ENCODE peak calls at places on chromosomes 1 and 21, in five cellular contexts. One of them, this sample, is unnamed. For H3K4me1 and H3K36me3, the result is how much of the 10 kb centered on the place peaks cover.

GRCh38 chr1:156493154-156493631 is 7.4 kb downstream of the MEF2D start:
- DNase-seq in breast epithelium: no peak
- DNase-seq in GM12878: no peak
- DNase-seq in upper lobe of left lung: no peak
- DNase-seq in SK-N-SH: no peak
- DNase-seq in this sample: no peak

GRCh38 chr1:70043806-70044205 is 161.6 kb downstream of the LRRC40 start:
- DNase-seq in breast epithelium: no peak
- DNase-seq in GM12878: no peak
- DNase-seq in upper lobe of left lung: no peak
- DNase-seq in SK-N-SH: no peak
- DNase-seq in this sample: no peak

GRCh38 chr1:214518387-214518786 is 33.0 kb downstream of the PTPN14 start:
- DNase-seq in breast epithelium: no peak
- DNase-seq in GM12878: no peak
- DNase-seq in upper lobe of left lung: no peak
- DNase-seq in SK-N-SH: no peak
- DNase-seq in this sample: no peak

GRCh38 chr21:42234026-42234425 is 15.1 kb downstream of the ABCG1 start:
- DNase-seq in breast epithelium: no peak
- DNase-seq in GM12878: no peak
- DNase-seq in upper lobe of left lung: no peak
- DNase-seq in SK-N-SH: peak
- DNase-seq in this sample: no peak

GRCh38 chr1:9600861-9601834 is 12.4 kb downstream of the TMEM201 start:
- DNase-seq in breast epithelium: no peak
- DNase-seq in GM12878: no peak
- DNase-seq in upper lobe of left lung: peak
- DNase-seq in SK-N-SH: no peak
- DNase-seq in this sample: no peak

GRCh38 chr1:198116469-198116868 is 40.3 kb upstream of the NEK7 start:
- DNase-seq in breast epithelium: no peak
- DNase-seq in GM12878: no peak
- DNase-seq in upper lobe of left lung: no peak
- DNase-seq in SK-N-SH: no peak
- DNase-seq in this sample: no peak

GRCh38 chr1:53627031-53627430 is 111.9 kb downstream of the GLIS1 start:
- DNase-seq in breast epithelium: peak
- DNase-seq in GM12878: no peak
- DNase-seq in upper lobe of left lung: no peak
- DNase-seq in SK-N-SH: peak
- DNase-seq in this sample: no peak

GRCh38 chr1:179031855-179032513 is 6.3 kb downstream of the FAM20B start:
- DNase-seq in breast epithelium: no peak
- DNase-seq in GM12878: no peak
- DNase-seq in upper lobe of left lung: no peak
- DNase-seq in SK-N-SH: no peak
- DNase-seq in this sample: no peak

GRCh38 chr1:35567947-35568558 is 5.1 kb upstream of the TFAP2E start:
- DNase-seq in breast epithelium: no peak
- DNase-seq in GM12878: no peak
- DNase-seq in upper lobe of left lung: no peak
- DNase-seq in SK-N-SH: peak
- DNase-seq in this sample: no peak

GRCh38 chr1:62466982-62467532 is 30.2 kb downstream of the USP1 start:
- DNase-seq in breast epithelium: no peak
- DNase-seq in GM12878: no peak
- DNase-seq in upper lobe of left lung: no peak
- DNase-seq in SK-N-SH: no peak
- DNase-seq in this sample: no peak

GRCh38 chr1:84344286-84344685 is 42.8 kb downstream of the SAMD13 start:
- DNase-seq in breast epithelium: no peak
- DNase-seq in GM12878: no peak
- DNase-seq in upper lobe of left lung: no peak
- DNase-seq in SK-N-SH: no peak
- DNase-seq in this sample: no peak

GRCh38 chr1:1929639-1930545 is 10.8 kb upstream of the TMEM52 start:
- DNase-seq in breast epithelium: no peak
- DNase-seq in GM12878: no peak
- DNase-seq in upper lobe of left lung: peak
- DNase-seq in SK-N-SH: no peak
- DNase-seq in this sample: no peak

GRCh38 chr1:65292861-65293593 is 16.3 kb upstream of the DNAJC6 start:
- DNase-seq in breast epithelium: no peak
- DNase-seq in GM12878: no peak
- DNase-seq in upper lobe of left lung: no peak
- DNase-seq in SK-N-SH: no peak
- DNase-seq in this sample: no peak

GRCh38 chr21:28283652-28284490 is 708.8 kb downstream of the LTN1 start:
- DNase-seq in breast epithelium: no peak
- DNase-seq in GM12878: no peak
- DNase-seq in upper lobe of left lung: no peak
- DNase-seq in SK-N-SH: peak
- DNase-seq in this sample: no peak

GRCh38 chr1:153397924-153398651 is 7.2 kb upstream of the S100A8 start:
- DNase-seq in breast epithelium: no peak
- DNase-seq in GM12878: no peak
- DNase-seq in upper lobe of left lung: no peak
- DNase-seq in SK-N-SH: no peak
- DNase-seq in this sample: no peak

GRCh38 chr1:94000531-94001282 is 91.5 kb upstream of the GCLM start:
- DNase-seq in breast epithelium: no peak
- DNase-seq in GM12878: no peak
- DNase-seq in upper lobe of left lung: no peak
- DNase-seq in SK-N-SH: no peak
- DNase-seq in this sample: no peak

GRCh38 chr1:83508485-83509151 is 490.3 kb downstream of the TTLL7 start:
- DNase-seq in breast epithelium: no peak
- DNase-seq in GM12878: peak
- DNase-seq in upper lobe of left lung: no peak
- DNase-seq in SK-N-SH: no peak
- DNase-seq in this sample: no peak

GRCh38 chr1:230066466-230067404 is at the start of gene GALNT2:
- DNase-seq in breast epithelium: peak
- DNase-seq in GM12878: peak
- DNase-seq in upper lobe of left lung: peak
- DNase-seq in SK-N-SH: peak
- DNase-seq in this sample: peak

GRCh38 chr1:162696286-162696862 is 64.1 kb downstream of the DDR2 start:
- DNase-seq in breast epithelium: peak
- DNase-seq in GM12878: no peak
- DNase-seq in upper lobe of left lung: peak
- DNase-seq in SK-N-SH: peak
- DNase-seq in this sample: peak

GRCh38 chr1:55698136-55698535 is 483.0 kb upstream of the USP24 start:
- DNase-seq in breast epithelium: no peak
- DNase-seq in GM12878: no peak
- DNase-seq in upper lobe of left lung: no peak
- DNase-seq in SK-N-SH: no peak
- DNase-seq in this sample: no peak

GRCh38 chr1:174874337-174875053 is 125.3 kb upstream of the CACYBP start:
- DNase-seq in breast epithelium: no peak
- DNase-seq in GM12878: peak
- DNase-seq in upper lobe of left lung: no peak
- DNase-seq in SK-N-SH: no peak
- DNase-seq in this sample: no peak

GRCh38 chr1:157226739-157227138 is 88.5 kb upstream of the ETV3 start:
- DNase-seq in breast epithelium: no peak
- DNase-seq in GM12878: no peak
- DNase-seq in upper lobe of left lung: no peak
- DNase-seq in SK-N-SH: no peak
- DNase-seq in this sample: no peak

GRCh38 chr1:212595229-212595628 is 13.3 kb upstream of the ATF3 start:
- DNase-seq in breast epithelium: no peak
- DNase-seq in GM12878: no peak
- DNase-seq in upper lobe of left lung: peak
- DNase-seq in SK-N-SH: no peak
- DNase-seq in this sample: no peak

GRCh38 chr1:46175243-46175642 is 356 bp downstream of the TSPAN1 start:
- DNase-seq in breast epithelium: no peak
- DNase-seq in GM12878: no peak
- DNase-seq in upper lobe of left lung: no peak
- DNase-seq in SK-N-SH: no peak
- DNase-seq in this sample: no peak

GRCh38 chr1:65021792-65022191 is 55.4 kb upstream of the JAK1 start:
- DNase-seq in breast epithelium: no peak
- DNase-seq in GM12878: no peak
- DNase-seq in upper lobe of left lung: no peak
- DNase-seq in SK-N-SH: no peak
- DNase-seq in this sample: no peak

GRCh38 chr21:45580181-45580575 is 37.9 kb upstream of the SLC19A1 start:
- DNase-seq in breast epithelium: peak
- DNase-seq in GM12878: no peak
- DNase-seq in upper lobe of left lung: no peak
- DNase-seq in SK-N-SH: no peak
- DNase-seq in this sample: no peak

GRCh38 chr1:113551728-113552127 is 161.4 kb downstream of the MAGI3 start:
- DNase-seq in breast epithelium: no peak
- DNase-seq in GM12878: no peak
- DNase-seq in upper lobe of left lung: no peak
- DNase-seq in SK-N-SH: no peak
- DNase-seq in this sample: no peak

GRCh38 chr1:231497629-231498152 is 30.8 kb upstream of the TSNAX start:
- DNase-seq in breast epithelium: no peak
- DNase-seq in GM12878: no peak
- DNase-seq in upper lobe of left lung: no peak
- DNase-seq in SK-N-SH: no peak
- DNase-seq in this sample: no peak
- TF ChIP-seq POLR2AphosphoS5 in breast epithelium: no peak
- TF ChIP-seq POLR2AphosphoS5 in GM12878: no peak
- TF ChIP-seq POLR2AphosphoS5 in upper lobe of left lung: no peak
- TF ChIP-seq POLR2AphosphoS5 in SK-N-SH: no peak
- TF ChIP-seq POLR2AphosphoS5 in this sample: no peak

GRCh38 chr1:16900771-16901170 is 5.0 kb downstream of the RNU1-2 start:
- DNase-seq in breast epithelium: no peak
- DNase-seq in GM12878: no peak
- DNase-seq in upper lobe of left lung: no peak
- DNase-seq in SK-N-SH: no peak
- DNase-seq in this sample: no peak
- H3K4me1 ChIP-seq in breast epithelium: under half
- H3K4me1 ChIP-seq in GM12878: under half
- H3K4me1 ChIP-seq in upper lobe of left lung: under half
- H3K4me1 ChIP-seq in SK-N-SH: under half
- H3K4me1 ChIP-seq in this sample: under half

DNA sequence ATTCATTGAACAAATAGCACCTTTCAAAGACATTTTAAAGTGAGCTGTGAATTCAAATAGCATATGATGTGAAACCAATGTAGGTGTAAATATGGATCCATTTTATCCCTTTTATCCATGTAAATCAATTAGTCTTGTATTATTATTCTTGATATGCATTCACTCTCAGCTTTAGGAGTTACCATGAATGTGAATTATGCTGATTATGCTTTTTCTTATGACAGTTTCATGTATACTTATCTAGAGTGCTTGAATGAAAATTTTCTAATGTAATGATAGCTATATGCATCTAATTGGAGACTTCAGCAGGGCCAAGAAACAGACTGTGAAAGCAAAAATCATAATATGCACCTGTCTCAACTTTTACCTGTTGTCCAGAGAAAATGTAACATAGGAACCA is 226.6 kb upstream of the ST6GALNAC5 start:
- DNase-seq in breast epithelium: no peak
- DNase-seq in GM12878: no peak
- DNase-seq in upper lobe of left lung: no peak
- DNase-seq in SK-N-SH: no peak
- DNase-seq in this sample: no peak
- H3K36me3 ChIP-seq in breast epithelium: under half
- H3K36me3 ChIP-seq in GM12878: under half
- H3K36me3 ChIP-seq in upper lobe of left lung: under half
- H3K36me3 ChIP-seq in SK-N-SH: under half
- H3K36me3 ChIP-seq in this sample: under half

GRCh38 chr1:184272178-184272866 is 114.5 kb upstream of the C1orf21 start:
- DNase-seq in breast epithelium: no peak
- DNase-seq in GM12878: no peak
- DNase-seq in upper lobe of left lung: no peak
- DNase-seq in SK-N-SH: no peak
- DNase-seq in this sample: no peak

GRCh38 chr1:184270556-184270955 is 116.3 kb upstream of the C1orf21 start:
- DNase-seq in breast epithelium: no peak
- DNase-seq in GM12878: no peak
- DNase-seq in upper lobe of left lung: no peak
- DNase-seq in SK-N-SH: no peak
- DNase-seq in this sample: no peak

DNA sequence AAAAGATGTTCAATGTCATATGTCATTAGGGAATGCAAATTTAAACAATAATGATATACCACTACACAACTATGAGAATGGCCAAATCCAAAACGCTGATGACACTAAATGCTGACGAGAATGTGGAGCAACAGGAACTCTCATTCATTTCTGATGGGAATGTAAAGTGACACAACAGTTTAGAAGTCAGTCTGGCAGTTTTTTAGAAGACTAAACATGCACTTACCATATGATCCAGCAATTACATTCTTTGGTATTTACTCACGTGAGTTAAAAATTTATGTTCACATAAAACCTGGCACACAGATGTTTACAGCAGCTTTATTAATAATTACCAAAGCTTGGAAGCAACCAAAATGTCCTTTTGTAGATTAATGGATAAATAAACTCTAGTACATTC is 110.4 kb upstream of the C1orf21 start:
- DNase-seq in breast epithelium: no peak
- DNase-seq in GM12878: no peak
- DNase-seq in upper lobe of left lung: no peak
- DNase-seq in SK-N-SH: no peak
- DNase-seq in this sample: no peak
- TF ChIP-seq POLR2AphosphoS5 in breast epithelium: no peak
- TF ChIP-seq POLR2AphosphoS5 in GM12878: no peak
- TF ChIP-seq POLR2AphosphoS5 in upper lobe of left lung: no peak
- TF ChIP-seq POLR2AphosphoS5 in SK-N-SH: no peak
- TF ChIP-seq POLR2AphosphoS5 in this sample: no peak